ENCODE peak calls at places on chromosomes 6 and 20, in ten cellular contexts. One of them, this sample, is unnamed.
A peak's percentile ranks its signal among the peaks of the same experiment; 100 is the strongest.

GRCh38 chr20:20237093-20237959 is 130.6 kb upstream of the INSM1 start:
- DNase-seq in adrenal gland: peak; percentile 20
- DNase-seq in activated CD4-positive, alpha-beta T cell treated with anti-CD3 and anti-CD28 coated beads for 48 hours: peak; percentile 52
- DNase-seq in fibroblast of pulmonary artery: peak; percentile 47
- DNase-seq in Right ventricle myocardium superior: no peak
- DNase-seq in NCI-H2081: peak; percentile 79
- DNase-seq in activated T-cell treated with anti-CD3 and anti-CD28 coated beads for 24 hours: no peak
- DNase-seq in stimulated activated CD4-positive, alpha-beta T cell treated with anti-CD3 and anti-CD28 coated beads, TNF-alpha, amount 100 ng/mL, for 4 hours: no peak
- DNase-seq in upper lobe of left lung: no peak
- DNase-seq in colonic mucosa: peak; percentile 42
- DNase-seq in this sample: no peak

GRCh38 chr6:15952231-15953151 is 176.4 kb upstream of the MYLIP start:
- DNase-seq in adrenal gland: no peak
- DNase-seq in activated CD4-positive, alpha-beta T cell treated with anti-CD3 and anti-CD28 coated beads for 48 hours: no peak
- DNase-seq in fibroblast of pulmonary artery: no peak
- DNase-seq in Right ventricle myocardium superior: no peak
- DNase-seq in NCI-H2081: no peak
- DNase-seq in activated T-cell treated with anti-CD3 and anti-CD28 coated beads for 24 hours: no peak
- DNase-seq in stimulated activated CD4-positive, alpha-beta T cell treated with anti-CD3 and anti-CD28 coated beads, TNF-alpha, amount 100 ng/mL, for 4 hours: no peak
- DNase-seq in upper lobe of left lung: no peak
- DNase-seq in colonic mucosa: no peak
- DNase-seq in this sample: no peak

GRCh38 chr20:45110301-45110700 is 4.7 kb downstream of the WFDC5 start:
- DNase-seq in adrenal gland: no peak
- DNase-seq in activated CD4-positive, alpha-beta T cell treated with anti-CD3 and anti-CD28 coated beads for 48 hours: no peak
- DNase-seq in fibroblast of pulmonary artery: no peak
- DNase-seq in Right ventricle myocardium superior: no peak
- DNase-seq in NCI-H2081: no peak
- DNase-seq in activated T-cell treated with anti-CD3 and anti-CD28 coated beads for 24 hours: no peak
- DNase-seq in stimulated activated CD4-positive, alpha-beta T cell treated with anti-CD3 and anti-CD28 coated beads, TNF-alpha, amount 100 ng/mL, for 4 hours: no peak
- DNase-seq in upper lobe of left lung: peak; percentile 65
- DNase-seq in colonic mucosa: no peak
- DNase-seq in this sample: no peak

GRCh38 chr6:21382821-21383455 is 210.6 kb upstream of the SOX4 start:
- DNase-seq in adrenal gland: no peak
- DNase-seq in activated CD4-positive, alpha-beta T cell treated with anti-CD3 and anti-CD28 coated beads for 48 hours: no peak
- DNase-seq in fibroblast of pulmonary artery: no peak
- DNase-seq in Right ventricle myocardium superior: no peak
- DNase-seq in NCI-H2081: no peak
- DNase-seq in activated T-cell treated with anti-CD3 and anti-CD28 coated beads for 24 hours: no peak
- DNase-seq in stimulated activated CD4-positive, alpha-beta T cell treated with anti-CD3 and anti-CD28 coated beads, TNF-alpha, amount 100 ng/mL, for 4 hours: no peak
- DNase-seq in upper lobe of left lung: no peak
- DNase-seq in colonic mucosa: no peak
- DNase-seq in this sample: no peak

GRCh38 chr6:106097368-106098231 is 11.5 kb downstream of the PRDM1 start:
- DNase-seq in adrenal gland: no peak
- DNase-seq in activated CD4-positive, alpha-beta T cell treated with anti-CD3 and anti-CD28 coated beads for 48 hours: peak; percentile 54
- DNase-seq in fibroblast of pulmonary artery: peak; percentile 65
- DNase-seq in Right ventricle myocardium superior: no peak
- DNase-seq in NCI-H2081: no peak
- DNase-seq in activated T-cell treated with anti-CD3 and anti-CD28 coated beads for 24 hours: peak; percentile 45
- DNase-seq in stimulated activated CD4-positive, alpha-beta T cell treated with anti-CD3 and anti-CD28 coated beads, TNF-alpha, amount 100 ng/mL, for 4 hours: no peak
- DNase-seq in upper lobe of left lung: no peak
- DNase-seq in colonic mucosa: peak; percentile 51
- DNase-seq in this sample: no peak

GRCh38 chr20:36167826-36168634 is 13.5 kb downstream of the EPB41L1 start:
- DNase-seq in adrenal gland: peak; percentile 75
- DNase-seq in activated CD4-positive, alpha-beta T cell treated with anti-CD3 and anti-CD28 coated beads for 48 hours: no peak
- DNase-seq in fibroblast of pulmonary artery: peak; percentile 68
- DNase-seq in Right ventricle myocardium superior: no peak
- DNase-seq in NCI-H2081: no peak
- DNase-seq in activated T-cell treated with anti-CD3 and anti-CD28 coated beads for 24 hours: no peak
- DNase-seq in stimulated activated CD4-positive, alpha-beta T cell treated with anti-CD3 and anti-CD28 coated beads, TNF-alpha, amount 100 ng/mL, for 4 hours: no peak
- DNase-seq in upper lobe of left lung: no peak
- DNase-seq in colonic mucosa: no peak
- DNase-seq in this sample: no peak

GRCh38 chr20:63686492-63687321 is 9.7 kb upstream of the TNFRSF6B start:
- DNase-seq in adrenal gland: peak; percentile 81
- DNase-seq in activated CD4-positive, alpha-beta T cell treated with anti-CD3 and anti-CD28 coated beads for 48 hours: peak; percentile 76
- DNase-seq in fibroblast of pulmonary artery: peak; percentile 90
- DNase-seq in Right ventricle myocardium superior: peak; percentile 89
- DNase-seq in NCI-H2081: no peak
- DNase-seq in activated T-cell treated with anti-CD3 and anti-CD28 coated beads for 24 hours: no peak
- DNase-seq in stimulated activated CD4-positive, alpha-beta T cell treated with anti-CD3 and anti-CD28 coated beads, TNF-alpha, amount 100 ng/mL, for 4 hours: peak; percentile 55
- DNase-seq in upper lobe of left lung: peak; percentile 91
- DNase-seq in colonic mucosa: peak; percentile 86
- DNase-seq in this sample: no peak

GRCh38 chr6:156912431-156912830 is 135.3 kb downstream of the ARID1B start:
- DNase-seq in adrenal gland: no peak
- DNase-seq in activated CD4-positive, alpha-beta T cell treated with anti-CD3 and anti-CD28 coated beads for 48 hours: no peak
- DNase-seq in fibroblast of pulmonary artery: peak; percentile 15
- DNase-seq in Right ventricle myocardium superior: no peak
- DNase-seq in NCI-H2081: no peak
- DNase-seq in activated T-cell treated with anti-CD3 and anti-CD28 coated beads for 24 hours: no peak
- DNase-seq in stimulated activated CD4-positive, alpha-beta T cell treated with anti-CD3 and anti-CD28 coated beads, TNF-alpha, amount 100 ng/mL, for 4 hours: no peak
- DNase-seq in upper lobe of left lung: no peak
- DNase-seq in colonic mucosa: no peak
- DNase-seq in this sample: no peak

GRCh38 chr6:157912326-157912725 is 69.3 kb upstream of the SYNJ2 start:
- DNase-seq in adrenal gland: no peak
- DNase-seq in activated CD4-positive, alpha-beta T cell treated with anti-CD3 and anti-CD28 coated beads for 48 hours: no peak
- DNase-seq in fibroblast of pulmonary artery: peak; percentile 92
- DNase-seq in Right ventricle myocardium superior: no peak
- DNase-seq in NCI-H2081: no peak
- DNase-seq in activated T-cell treated with anti-CD3 and anti-CD28 coated beads for 24 hours: no peak
- DNase-seq in stimulated activated CD4-positive, alpha-beta T cell treated with anti-CD3 and anti-CD28 coated beads, TNF-alpha, amount 100 ng/mL, for 4 hours: no peak
- DNase-seq in upper lobe of left lung: no peak
- DNase-seq in colonic mucosa: no peak
- DNase-seq in this sample: no peak

This sample was measured in activated T-helper 9 cell treated with anti-CD3 and anti-CD28 coated beads, Interleukin-2, amount 50 U/mL, for 16 hours.